ENCODE peak calls at places on chromosomes 7 and 10, in seven cellular contexts. One of them, this sample, is unnamed.

GRCh38 chr10:87683356-87683755 is 23.7 kb downstream of the PAPSS2 start:
- DNase-seq in fibroblast of the aortic adventitia: no peak
- DNase-seq in lower lobe of right lung: no peak
- DNase-seq in HTR-8/SVneo: no peak
- DNase-seq in retina: no peak
- DNase-seq in M059J: no peak
- DNase-seq in LoVo: no peak
- DNase-seq in this sample: no peak

GRCh38 chr10:22042557-22043326 is 39.2 kb upstream of the DNAJC1 start:
- DNase-seq in fibroblast of the aortic adventitia: peak; percentile 3
- DNase-seq in M059J: no peak
- DNase-seq in HTR-8/SVneo: no peak
- DNase-seq in lower lobe of right lung: no peak
- DNase-seq in retina: no peak
- DNase-seq in LoVo: no peak
- DNase-seq in this sample: no peak

GRCh38 chr7:137932881-137933269 is 69.0 kb downstream of the CREB3L2 start:
- DNase-seq in HTR-8/SVneo: no peak
- DNase-seq in fibroblast of the aortic adventitia: peak; percentile 82
- DNase-seq in LoVo: no peak
- DNase-seq in M059J: peak; percentile 86
- DNase-seq in lower lobe of right lung: no peak
- DNase-seq in retina: no peak
- DNase-seq in this sample: no peak

GRCh38 chr10:17961551-17962422 is 10.1 kb downstream of the SLC39A12 start:
- DNase-seq in M059J: peak; percentile 72
- DNase-seq in HTR-8/SVneo: peak; percentile 33
- DNase-seq in lower lobe of right lung: no peak
- DNase-seq in fibroblast of the aortic adventitia: peak; percentile 47
- DNase-seq in retina: no peak
- DNase-seq in LoVo: no peak
- DNase-seq in this sample: no peak

GRCh38 chr7:6221340-6222319 is 50.8 kb downstream of the CYTH3 start:
- DNase-seq in HTR-8/SVneo: no peak
- DNase-seq in retina: no peak
- DNase-seq in LoVo: no peak
- DNase-seq in lower lobe of right lung: no peak
- DNase-seq in fibroblast of the aortic adventitia: no peak
- DNase-seq in M059J: peak; percentile 22
- DNase-seq in this sample: no peak

GRCh38 chr10:16663472-16663871 is 141.8 kb upstream of the C1QL3 start:
- DNase-seq in retina: no peak
- DNase-seq in HTR-8/SVneo: no peak
- DNase-seq in fibroblast of the aortic adventitia: no peak
- DNase-seq in LoVo: no peak
- DNase-seq in M059J: no peak
- DNase-seq in lower lobe of right lung: no peak
- DNase-seq in this sample: no peak

GRCh38 chr10:100965820-100966219 is 3.5 kb upstream of the SEMA4G start:
- DNase-seq in HTR-8/SVneo: no peak
- DNase-seq in lower lobe of right lung: no peak
- DNase-seq in retina: no peak
- DNase-seq in M059J: no peak
- DNase-seq in LoVo: no peak
- DNase-seq in fibroblast of the aortic adventitia: no peak
- DNase-seq in this sample: no peak

GRCh38 chr7:18566829-18567228 is 71.3 kb downstream of the HDAC9 start:
- DNase-seq in retina: no peak
- DNase-seq in M059J: no peak
- DNase-seq in lower lobe of right lung: no peak
- DNase-seq in LoVo: no peak
- DNase-seq in HTR-8/SVneo: no peak
- DNase-seq in fibroblast of the aortic adventitia: no peak
- DNase-seq in this sample: no peak

GRCh38 chr7:141356096-141356495 is 195.1 kb upstream of the AGK start:
- DNase-seq in HTR-8/SVneo: no peak
- DNase-seq in M059J: peak; percentile 68
- DNase-seq in fibroblast of the aortic adventitia: peak; percentile 17
- DNase-seq in LoVo: no peak
- DNase-seq in retina: no peak
- DNase-seq in lower lobe of right lung: no peak
- DNase-seq in this sample: no peak

GRCh38 chr7:67105382-67105781 is 108.7 kb downstream of the TYW1 start:
- DNase-seq in retina: no peak
- DNase-seq in lower lobe of right lung: no peak
- DNase-seq in HTR-8/SVneo: no peak
- DNase-seq in LoVo: no peak
- DNase-seq in fibroblast of the aortic adventitia: peak; percentile 44
- DNase-seq in M059J: peak; percentile 72
- DNase-seq in this sample: no peak

GRCh38 chr10:14360515-14360914 is 29.8 kb upstream of the FRMD4A start:
- DNase-seq in HTR-8/SVneo: no peak
- DNase-seq in LoVo: no peak
- DNase-seq in retina: no peak
- DNase-seq in fibroblast of the aortic adventitia: no peak
- DNase-seq in lower lobe of right lung: no peak
- DNase-seq in M059J: no peak
- DNase-seq in this sample: no peak

GRCh38 chr7:102412548-102412947 is 16.4 kb downstream of the PRKRIP1 start:
- DNase-seq in HTR-8/SVneo: peak; percentile 20
- DNase-seq in M059J: peak; percentile 37
- DNase-seq in lower lobe of right lung: no peak
- DNase-seq in retina: peak; percentile 36
- DNase-seq in fibroblast of the aortic adventitia: peak; percentile 35
- DNase-seq in LoVo: no peak
- DNase-seq in this sample: peak; percentile 7

GRCh38 chr10:44948713-44949112 is 10.9 kb upstream of the RASSF4 start:
- DNase-seq in M059J: no peak
- DNase-seq in lower lobe of right lung: no peak
- DNase-seq in retina: no peak
- DNase-seq in fibroblast of the aortic adventitia: no peak
- DNase-seq in LoVo: no peak
- DNase-seq in HTR-8/SVneo: no peak
- DNase-seq in this sample: no peak

GRCh38 chr10:124619195-124619594 is 125.0 kb downstream of the FAM53B start:
- DNase-seq in fibroblast of the aortic adventitia: no peak
- DNase-seq in LoVo: no peak
- DNase-seq in lower lobe of right lung: peak; percentile 71
- DNase-seq in retina: no peak
- DNase-seq in HTR-8/SVneo: no peak
- DNase-seq in M059J: no peak
- DNase-seq in this sample: no peak

GRCh38 chr7:157637216-157637954 is 300.6 kb downstream of the DNAJB6 start:
- DNase-seq in retina: peak; percentile 50
- DNase-seq in M059J: no peak
- DNase-seq in LoVo: no peak
- DNase-seq in lower lobe of right lung: no peak
- DNase-seq in HTR-8/SVneo: no peak
- DNase-seq in fibroblast of the aortic adventitia: no peak
- DNase-seq in this sample: no peak

GRCh38 chr7:29494350-29494749 is 69.3 kb upstream of the PRR15 start:
- DNase-seq in fibroblast of the aortic adventitia: peak; percentile 90
- DNase-seq in HTR-8/SVneo: peak; percentile 22
- DNase-seq in M059J: no peak
- DNase-seq in lower lobe of right lung: no peak
- DNase-seq in retina: no peak
- DNase-seq in LoVo: no peak
- DNase-seq in this sample: no peak

GRCh38 chr10:84798333-84798732 is 469.9 kb downstream of the CCSER2 start:
- DNase-seq in HTR-8/SVneo: no peak
- DNase-seq in LoVo: no peak
- DNase-seq in lower lobe of right lung: no peak
- DNase-seq in retina: no peak
- DNase-seq in fibroblast of the aortic adventitia: no peak
- DNase-seq in M059J: no peak
- DNase-seq in this sample: no peak